ENCODE peak calls at places on chromosomes 11 and 22, in six cellular contexts. One of them, this sample, is unnamed.

GRCh38 chr11:1964955-1965354 is 17.8 kb downstream of the MRPL23 start:
- DNase-seq in HCT116: no peak
- DNase-seq in breast epithelium: no peak
- DNase-seq in prostate gland: no peak
- DNase-seq in heart left ventricle: peak
- DNase-seq in body of pancreas: no peak
- DNase-seq in this sample: no peak

GRCh38 chr11:2196970-2197770 is 25.6 kb upstream of the TH start:
- DNase-seq in HCT116: peak
- DNase-seq in body of pancreas: peak
- DNase-seq in heart left ventricle: peak
- DNase-seq in breast epithelium: peak
- DNase-seq in prostate gland: peak
- DNase-seq in this sample: peak

GRCh38 chr11:70537576-70538571 is 139.5 kb downstream of the CTTN start:
- DNase-seq in HCT116: no peak
- DNase-seq in heart left ventricle: no peak
- DNase-seq in prostate gland: no peak
- DNase-seq in breast epithelium: peak
- DNase-seq in body of pancreas: no peak
- DNase-seq in this sample: no peak

GRCh38 chr11:124202951-124203350 is 19.8 kb downstream of the OR10D3 start:
- DNase-seq in body of pancreas: no peak
- DNase-seq in prostate gland: no peak
- DNase-seq in HCT116: no peak
- DNase-seq in breast epithelium: no peak
- DNase-seq in heart left ventricle: no peak
- DNase-seq in this sample: no peak

GRCh38 chr11:19712281-19713220 is at the start of gene NAV2:
- DNase-seq in heart left ventricle: peak
- DNase-seq in prostate gland: peak
- DNase-seq in HCT116: peak
- DNase-seq in body of pancreas: peak
- DNase-seq in breast epithelium: peak
- DNase-seq in this sample: peak

GRCh38 chr11:101929516-101929915 is 13.2 kb upstream of the ANGPTL5 start:
- DNase-seq in breast epithelium: no peak
- DNase-seq in heart left ventricle: no peak
- DNase-seq in prostate gland: no peak
- DNase-seq in HCT116: no peak
- DNase-seq in body of pancreas: no peak
- DNase-seq in this sample: no peak

GRCh38 chr11:6233984-6234313 is 487 bp downstream of the FHIP1B start:
- DNase-seq in prostate gland: no peak
- DNase-seq in body of pancreas: no peak
- DNase-seq in HCT116: no peak
- DNase-seq in breast epithelium: no peak
- DNase-seq in heart left ventricle: no peak
- DNase-seq in this sample: no peak

GRCh38 chr22:49826603-49827306 is 918 bp downstream of the BRD1 start:
- DNase-seq in breast epithelium: no peak
- DNase-seq in heart left ventricle: peak
- DNase-seq in prostate gland: peak
- DNase-seq in body of pancreas: peak
- DNase-seq in HCT116: no peak
- DNase-seq in this sample: no peak

GRCh38 chr11:62880231-62880802 is 379 bp upstream of the SLC3A2 start:
- DNase-seq in breast epithelium: peak
- DNase-seq in heart left ventricle: no peak
- DNase-seq in body of pancreas: peak
- DNase-seq in prostate gland: peak
- DNase-seq in HCT116: no peak
- DNase-seq in this sample: no peak

GRCh38 chr22:27984001-27984695 is 65.1 kb upstream of the PITPNB start:
- DNase-seq in breast epithelium: no peak
- DNase-seq in HCT116: no peak
- DNase-seq in body of pancreas: no peak
- DNase-seq in prostate gland: no peak
- DNase-seq in heart left ventricle: no peak
- DNase-seq in this sample: no peak

GRCh38 chr22:38097557-38098409 is 12.7 kb downstream of the BAIAP2L2 start:
- DNase-seq in breast epithelium: no peak
- DNase-seq in body of pancreas: no peak
- DNase-seq in prostate gland: no peak
- DNase-seq in HCT116: peak
- DNase-seq in heart left ventricle: no peak
- DNase-seq in this sample: no peak

GRCh38 chr11:13260963-13261599 is 16.5 kb upstream of the BMAL1 start:
- DNase-seq in prostate gland: no peak
- DNase-seq in breast epithelium: no peak
- DNase-seq in HCT116: no peak
- DNase-seq in body of pancreas: peak
- DNase-seq in heart left ventricle: peak
- DNase-seq in this sample: no peak

GRCh38 chr11:58573451-58574104 is 2.1 kb downstream of the LPXN start:
- DNase-seq in heart left ventricle: peak
- DNase-seq in prostate gland: peak
- DNase-seq in body of pancreas: peak
- DNase-seq in breast epithelium: no peak
- DNase-seq in HCT116: no peak
- DNase-seq in this sample: peak

GRCh38 chr11:62498492-62499286 is 47.9 kb downstream of the AHNAK start:
- DNase-seq in breast epithelium: no peak
- DNase-seq in heart left ventricle: no peak
- DNase-seq in HCT116: no peak
- DNase-seq in prostate gland: no peak
- DNase-seq in body of pancreas: no peak
- DNase-seq in this sample: no peak

GRCh38 chr11:88297320-88298263 is 39.9 kb downstream of the CTSC start:
- DNase-seq in prostate gland: no peak
- DNase-seq in heart left ventricle: no peak
- DNase-seq in breast epithelium: no peak
- DNase-seq in HCT116: no peak
- DNase-seq in body of pancreas: no peak
- DNase-seq in this sample: no peak

GRCh38 chr22:31079095-31079642 is 1.9 kb upstream of the SMTN start:
- DNase-seq in HCT116: no peak
- DNase-seq in breast epithelium: no peak
- DNase-seq in prostate gland: no peak
- DNase-seq in body of pancreas: peak
- DNase-seq in heart left ventricle: no peak
- DNase-seq in this sample: no peak

GRCh38 chr11:35404397-35404775 is 15.0 kb downstream of the SLC1A2 start:
- DNase-seq in body of pancreas: peak
- DNase-seq in heart left ventricle: no peak
- DNase-seq in HCT116: no peak
- DNase-seq in breast epithelium: no peak
- DNase-seq in prostate gland: no peak
- DNase-seq in this sample: peak

GRCh38 chr11:13462311-13462927 is 603 bp downstream of the BTBD10 start:
- DNase-seq in heart left ventricle: peak
- DNase-seq in prostate gland: peak
- DNase-seq in breast epithelium: peak
- DNase-seq in HCT116: peak
- DNase-seq in body of pancreas: peak
- DNase-seq in this sample: peak

GRCh38 chr22:25759825-25760231 is 17.8 kb downstream of the MYO18B start:
- DNase-seq in HCT116: no peak
- DNase-seq in body of pancreas: peak
- DNase-seq in heart left ventricle: no peak
- DNase-seq in prostate gland: no peak
- DNase-seq in breast epithelium: no peak
- DNase-seq in this sample: peak

GRCh38 chr11:4713241-4713640 is 8.7 kb downstream of the MMP26 start:
- DNase-seq in HCT116: no peak
- DNase-seq in body of pancreas: no peak
- DNase-seq in breast epithelium: no peak
- DNase-seq in heart left ventricle: no peak
- DNase-seq in prostate gland: peak
- DNase-seq in this sample: no peak

GRCh38 chr11:15826826-15827225 is 529.5 kb downstream of the SOX6 start:
- DNase-seq in HCT116: peak
- DNase-seq in body of pancreas: peak
- DNase-seq in heart left ventricle: peak
- DNase-seq in prostate gland: no peak
- DNase-seq in breast epithelium: no peak
- DNase-seq in this sample: peak

GRCh38 chr11:43920598-43921419 is 21.6 kb upstream of the C11orf96 start:
- DNase-seq in breast epithelium: no peak
- DNase-seq in prostate gland: no peak
- DNase-seq in heart left ventricle: peak
- DNase-seq in HCT116: peak
- DNase-seq in body of pancreas: peak
- DNase-seq in this sample: peak

GRCh38 chr22:28903719-28904118 is 20.3 kb downstream of the ZNRF3 start:
- DNase-seq in prostate gland: no peak
- DNase-seq in breast epithelium: no peak
- DNase-seq in body of pancreas: peak
- DNase-seq in HCT116: no peak
- DNase-seq in heart left ventricle: peak
- DNase-seq in this sample: no peak

GRCh38 chr11:76313271-76313670 is 67.7 kb downstream of the THAP12 start:
- DNase-seq in HCT116: no peak
- DNase-seq in prostate gland: no peak
- DNase-seq in heart left ventricle: no peak
- DNase-seq in body of pancreas: no peak
- DNase-seq in breast epithelium: no peak
- DNase-seq in this sample: no peak

GRCh38 chr11:67269401-67270255 is 3.4 kb downstream of the GRK2 start:
- DNase-seq in body of pancreas: no peak
- DNase-seq in heart left ventricle: peak
- DNase-seq in HCT116: no peak
- DNase-seq in breast epithelium: no peak
- DNase-seq in prostate gland: no peak
- DNase-seq in this sample: no peak

GRCh38 chr11:69040581-69041260 is 8.0 kb upstream of the TPCN2 start:
- DNase-seq in breast epithelium: no peak
- DNase-seq in HCT116: no peak
- DNase-seq in heart left ventricle: no peak
- DNase-seq in prostate gland: no peak
- DNase-seq in body of pancreas: peak
- DNase-seq in this sample: no peak

GRCh38 chr11:92830382-92831148 is 138.9 kb upstream of the MTNR1B start:
- DNase-seq in prostate gland: no peak
- DNase-seq in breast epithelium: no peak
- DNase-seq in body of pancreas: no peak
- DNase-seq in heart left ventricle: no peak
- DNase-seq in HCT116: no peak
- DNase-seq in this sample: no peak

GRCh38 chr11:12076840-12077534 is 33.4 kb upstream of the MICAL2 start:
- DNase-seq in HCT116: no peak
- DNase-seq in heart left ventricle: no peak
- DNase-seq in breast epithelium: no peak
- DNase-seq in body of pancreas: no peak
- DNase-seq in prostate gland: no peak
- DNase-seq in this sample: no peak

GRCh38 chr11:6695377-6695776 is 12.2 kb upstream of the MRPL17 start:
- DNase-seq in body of pancreas: no peak
- DNase-seq in heart left ventricle: no peak
- DNase-seq in prostate gland: no peak
- DNase-seq in breast epithelium: no peak
- DNase-seq in HCT116: no peak
- DNase-seq in this sample: no peak

GRCh38 chr22:37635157-37635556 is 4.3 kb upstream of the SH3BP1 start:
- DNase-seq in body of pancreas: no peak
- DNase-seq in HCT116: no peak
- DNase-seq in breast epithelium: no peak
- DNase-seq in prostate gland: no peak
- DNase-seq in heart left ventricle: no peak
- DNase-seq in this sample: no peak

GRCh38 chr11:86244522-86245368 is at the start of gene EED:
- DNase-seq in heart left ventricle: peak
- DNase-seq in HCT116: peak
- DNase-seq in body of pancreas: peak
- DNase-seq in breast epithelium: peak
- DNase-seq in prostate gland: peak
- DNase-seq in this sample: peak
- TF ChIP-seq POLR2A in heart left ventricle: peak
- TF ChIP-seq POLR2A in HCT116: peak
- TF ChIP-seq POLR2A in body of pancreas: peak
- TF ChIP-seq POLR2A in breast epithelium: peak
- TF ChIP-seq POLR2A in prostate gland: peak
- TF ChIP-seq POLR2A in this sample: peak

DNA sequence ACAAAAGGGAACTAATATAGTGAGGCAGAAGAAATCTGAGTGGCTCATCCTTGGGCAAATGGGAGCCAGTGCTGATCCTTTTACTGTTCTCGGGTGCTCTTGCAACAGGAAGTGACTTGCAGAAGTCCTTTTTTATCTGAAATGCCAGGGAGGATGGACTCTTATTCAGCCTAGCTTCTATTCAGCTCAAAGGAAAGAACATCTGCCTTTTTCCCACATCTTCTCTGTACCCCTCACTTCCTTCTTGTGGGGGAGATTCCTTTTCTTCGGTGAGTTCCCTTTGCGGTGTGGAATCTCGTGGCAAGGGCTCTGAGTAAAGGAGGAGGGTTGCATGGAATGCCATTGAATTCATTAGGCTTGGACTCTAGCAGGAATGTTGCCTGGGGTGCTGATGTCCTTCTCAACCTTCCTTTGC is 76.2 kb downstream of the ZBTB16 start:
- DNase-seq in breast epithelium: no peak
- DNase-seq in prostate gland: no peak
- DNase-seq in heart left ventricle: no peak
- DNase-seq in body of pancreas: no peak
- DNase-seq in HCT116: no peak
- DNase-seq in this sample: no peak
- TF ChIP-seq POLR2A in breast epithelium: no peak
- TF ChIP-seq POLR2A in prostate gland: no peak
- TF ChIP-seq POLR2A in heart left ventricle: no peak
- TF ChIP-seq POLR2A in body of pancreas: no peak
- TF ChIP-seq POLR2A in HCT116: no peak
- TF ChIP-seq POLR2A in this sample: no peak

GRCh38 chr11:64238076-64238475 is 2.8 kb upstream of the FKBP2 start:
- DNase-seq in HCT116: no peak
- DNase-seq in body of pancreas: no peak
- DNase-seq in heart left ventricle: no peak
- DNase-seq in breast epithelium: no peak
- DNase-seq in prostate gland: no peak
- DNase-seq in this sample: no peak
- TF ChIP-seq POLR2A in HCT116: no peak
- TF ChIP-seq POLR2A in body of pancreas: no peak
- TF ChIP-seq POLR2A in heart left ventricle: no peak
- TF ChIP-seq POLR2A in breast epithelium: no peak
- TF ChIP-seq POLR2A in prostate gland: no peak
- TF ChIP-seq POLR2A in this sample: no peak

DNA sequence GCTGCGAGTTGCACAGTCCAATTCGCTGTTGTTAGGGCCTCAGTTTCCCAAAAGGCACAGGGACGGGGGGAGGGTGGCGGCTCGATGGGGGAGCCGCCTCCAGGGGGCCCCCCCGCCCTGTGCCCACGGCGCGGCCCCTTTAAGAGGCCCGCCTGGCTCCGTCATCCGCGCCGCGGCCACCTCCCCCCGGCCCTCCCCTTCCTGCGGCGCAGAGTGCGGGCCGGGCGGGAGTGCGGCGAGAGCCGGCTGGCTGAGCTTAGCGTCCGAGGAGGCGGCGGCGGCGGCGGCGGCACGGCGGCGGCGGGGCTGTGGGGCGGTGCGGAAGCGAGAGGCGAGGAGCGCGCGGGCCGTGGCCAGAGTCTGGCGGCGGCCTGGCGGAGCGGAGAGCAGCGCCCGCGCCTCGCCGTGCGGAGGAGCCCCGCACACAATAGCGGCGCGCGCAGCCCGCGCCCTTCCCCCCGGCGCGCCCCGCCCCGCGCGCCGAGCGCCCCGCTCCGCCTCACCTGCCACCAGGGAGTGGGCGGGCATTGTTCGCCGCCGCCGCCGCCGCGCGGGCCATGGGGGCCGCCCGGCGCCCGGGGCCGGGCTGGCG is at the start of gene BCR:
- DNase-seq in prostate gland: peak
- DNase-seq in breast epithelium: no peak
- DNase-seq in HCT116: peak
- DNase-seq in heart left ventricle: peak
- DNase-seq in body of pancreas: peak
- DNase-seq in this sample: peak
- TF ChIP-seq POLR2A in prostate gland: peak
- TF ChIP-seq POLR2A in breast epithelium: no peak
- TF ChIP-seq POLR2A in HCT116: peak
- TF ChIP-seq POLR2A in heart left ventricle: peak
- TF ChIP-seq POLR2A in body of pancreas: peak
- TF ChIP-seq POLR2A in this sample: no peak